ENCODE peak calls at places on chromosome 12, in ten cellular contexts. One of them, this sample, is unnamed.

GRCh38 chr12:6044082-6044481 is 80.4 kb downstream of the VWF start:
- DNase-seq in T-helper 2 cell: no peak
- DNase-seq in cardiac fibroblast: no peak
- DNase-seq in COR-L47: no peak
- DNase-seq in stimulated activated CD8-positive, alpha-beta memory T cell treated with anti-CD3 and anti-CD28 coated beads, Interleukin-7, amount 100 ng/mL, for 48 hours: no peak
- DNase-seq in ureter: no peak
- DNase-seq in WTC11: no peak
- DNase-seq in nephron progenitor cell: no peak
- DNase-seq in C1 segment of cervical spinal cord: no peak
- DNase-seq in lower lobe of right lung: no peak
- DNase-seq in this sample: no peak

GRCh38 chr12:96255077-96255476 is 60.9 kb downstream of the ELK3 start:
- DNase-seq in lower lobe of right lung: peak; percentile 69
- DNase-seq in ureter: no peak
- DNase-seq in C1 segment of cervical spinal cord: no peak
- DNase-seq in stimulated activated CD8-positive, alpha-beta memory T cell treated with anti-CD3 and anti-CD28 coated beads, Interleukin-7, amount 100 ng/mL, for 48 hours: no peak
- DNase-seq in nephron progenitor cell: no peak
- DNase-seq in COR-L47: no peak
- DNase-seq in cardiac fibroblast: peak; percentile 90
- DNase-seq in T-helper 2 cell: no peak
- DNase-seq in WTC11: no peak
- DNase-seq in this sample: no peak

GRCh38 chr12:114238808-114239207 is 167.1 kb downstream of the TBX5 start:
- DNase-seq in ureter: no peak
- DNase-seq in WTC11: no peak
- DNase-seq in stimulated activated CD8-positive, alpha-beta memory T cell treated with anti-CD3 and anti-CD28 coated beads, Interleukin-7, amount 100 ng/mL, for 48 hours: no peak
- DNase-seq in T-helper 2 cell: no peak
- DNase-seq in COR-L47: no peak
- DNase-seq in cardiac fibroblast: peak; percentile 93
- DNase-seq in C1 segment of cervical spinal cord: no peak
- DNase-seq in nephron progenitor cell: no peak
- DNase-seq in lower lobe of right lung: no peak
- DNase-seq in this sample: no peak

GRCh38 chr12:127162902-127163301 is 1104.1 kb upstream of the TMEM132C start:
- DNase-seq in stimulated activated CD8-positive, alpha-beta memory T cell treated with anti-CD3 and anti-CD28 coated beads, Interleukin-7, amount 100 ng/mL, for 48 hours: peak; percentile 41
- DNase-seq in WTC11: no peak
- DNase-seq in cardiac fibroblast: peak; percentile 29
- DNase-seq in nephron progenitor cell: no peak
- DNase-seq in C1 segment of cervical spinal cord: no peak
- DNase-seq in T-helper 2 cell: no peak
- DNase-seq in lower lobe of right lung: no peak
- DNase-seq in ureter: no peak
- DNase-seq in COR-L47: no peak
- DNase-seq in this sample: no peak

GRCh38 chr12:10688042-10688441 is 14.2 kb upstream of the STYK1 start:
- DNase-seq in nephron progenitor cell: no peak
- DNase-seq in COR-L47: no peak
- DNase-seq in ureter: no peak
- DNase-seq in WTC11: no peak
- DNase-seq in stimulated activated CD8-positive, alpha-beta memory T cell treated with anti-CD3 and anti-CD28 coated beads, Interleukin-7, amount 100 ng/mL, for 48 hours: no peak
- DNase-seq in lower lobe of right lung: no peak
- DNase-seq in T-helper 2 cell: no peak
- DNase-seq in C1 segment of cervical spinal cord: no peak
- DNase-seq in cardiac fibroblast: no peak
- DNase-seq in this sample: no peak

GRCh38 chr12:113474635-113475436 is 3.2 kb upstream of the LHX5 start:
- DNase-seq in T-helper 2 cell: no peak
- DNase-seq in cardiac fibroblast: no peak
- DNase-seq in C1 segment of cervical spinal cord: no peak
- DNase-seq in COR-L47: no peak
- DNase-seq in WTC11: no peak
- DNase-seq in lower lobe of right lung: no peak
- DNase-seq in ureter: no peak
- DNase-seq in nephron progenitor cell: no peak
- DNase-seq in stimulated activated CD8-positive, alpha-beta memory T cell treated with anti-CD3 and anti-CD28 coated beads, Interleukin-7, amount 100 ng/mL, for 48 hours: no peak
- DNase-seq in this sample: no peak

GRCh38 chr12:51972424-51972812 is 20.9 kb downstream of the ACVR1B start:
- DNase-seq in lower lobe of right lung: no peak
- DNase-seq in COR-L47: no peak
- DNase-seq in stimulated activated CD8-positive, alpha-beta memory T cell treated with anti-CD3 and anti-CD28 coated beads, Interleukin-7, amount 100 ng/mL, for 48 hours: no peak
- DNase-seq in WTC11: no peak
- DNase-seq in cardiac fibroblast: no peak
- DNase-seq in ureter: no peak
- DNase-seq in C1 segment of cervical spinal cord: no peak
- DNase-seq in nephron progenitor cell: no peak
- DNase-seq in T-helper 2 cell: no peak
- DNase-seq in this sample: no peak

GRCh38 chr12:99627459-99627858 is 20.1 kb upstream of the GARIN6 start:
- DNase-seq in COR-L47: no peak
- DNase-seq in C1 segment of cervical spinal cord: no peak
- DNase-seq in ureter: no peak
- DNase-seq in lower lobe of right lung: no peak
- DNase-seq in cardiac fibroblast: no peak
- DNase-seq in T-helper 2 cell: no peak
- DNase-seq in WTC11: no peak
- DNase-seq in stimulated activated CD8-positive, alpha-beta memory T cell treated with anti-CD3 and anti-CD28 coated beads, Interleukin-7, amount 100 ng/mL, for 48 hours: no peak
- DNase-seq in nephron progenitor cell: no peak
- DNase-seq in this sample: no peak

GRCh38 chr12:5031242-5031641 is 12.4 kb upstream of the KCNA5 start:
- DNase-seq in cardiac fibroblast: no peak
- DNase-seq in C1 segment of cervical spinal cord: no peak
- DNase-seq in lower lobe of right lung: no peak
- DNase-seq in T-helper 2 cell: no peak
- DNase-seq in ureter: no peak
- DNase-seq in WTC11: no peak
- DNase-seq in stimulated activated CD8-positive, alpha-beta memory T cell treated with anti-CD3 and anti-CD28 coated beads, Interleukin-7, amount 100 ng/mL, for 48 hours: no peak
- DNase-seq in nephron progenitor cell: no peak
- DNase-seq in COR-L47: no peak
- DNase-seq in this sample: no peak

GRCh38 chr12:11482955-11483354 is 87.6 kb upstream of the PRB2 start:
- DNase-seq in cardiac fibroblast: peak; percentile 3
- DNase-seq in lower lobe of right lung: no peak
- DNase-seq in nephron progenitor cell: no peak
- DNase-seq in WTC11: no peak
- DNase-seq in stimulated activated CD8-positive, alpha-beta memory T cell treated with anti-CD3 and anti-CD28 coated beads, Interleukin-7, amount 100 ng/mL, for 48 hours: no peak
- DNase-seq in COR-L47: no peak
- DNase-seq in ureter: no peak
- DNase-seq in C1 segment of cervical spinal cord: no peak
- DNase-seq in T-helper 2 cell: no peak
- DNase-seq in this sample: no peak

GRCh38 chr12:2959194-2959507 is at the start of gene TEAD4:
- DNase-seq in C1 segment of cervical spinal cord: no peak
- DNase-seq in COR-L47: peak; percentile 7
- DNase-seq in cardiac fibroblast: peak; percentile 85
- DNase-seq in lower lobe of right lung: peak; percentile 84
- DNase-seq in T-helper 2 cell: no peak
- DNase-seq in nephron progenitor cell: peak; percentile 90
- DNase-seq in ureter: no peak
- DNase-seq in stimulated activated CD8-positive, alpha-beta memory T cell treated with anti-CD3 and anti-CD28 coated beads, Interleukin-7, amount 100 ng/mL, for 48 hours: no peak
- DNase-seq in WTC11: peak; percentile 91
- DNase-seq in this sample: peak; percentile 87

GRCh38 chr12:49882248-49882850 is 21.4 kb downstream of the FAIM2 start:
- DNase-seq in stimulated activated CD8-positive, alpha-beta memory T cell treated with anti-CD3 and anti-CD28 coated beads, Interleukin-7, amount 100 ng/mL, for 48 hours: no peak
- DNase-seq in C1 segment of cervical spinal cord: no peak
- DNase-seq in cardiac fibroblast: no peak
- DNase-seq in ureter: no peak
- DNase-seq in nephron progenitor cell: no peak
- DNase-seq in T-helper 2 cell: no peak
- DNase-seq in COR-L47: peak; percentile 69
- DNase-seq in lower lobe of right lung: no peak
- DNase-seq in WTC11: no peak
- DNase-seq in this sample: no peak

GRCh38 chr12:4116251-4117111 is 157.1 kb upstream of the CCND2 start:
- DNase-seq in WTC11: no peak
- DNase-seq in cardiac fibroblast: peak; percentile 53
- DNase-seq in C1 segment of cervical spinal cord: no peak
- DNase-seq in T-helper 2 cell: no peak
- DNase-seq in lower lobe of right lung: no peak
- DNase-seq in nephron progenitor cell: no peak
- DNase-seq in ureter: no peak
- DNase-seq in COR-L47: no peak
- DNase-seq in stimulated activated CD8-positive, alpha-beta memory T cell treated with anti-CD3 and anti-CD28 coated beads, Interleukin-7, amount 100 ng/mL, for 48 hours: no peak
- DNase-seq in this sample: peak; percentile 85

GRCh38 chr12:59823535-59823934 is 227.7 kb downstream of the SLC16A7 start:
- DNase-seq in stimulated activated CD8-positive, alpha-beta memory T cell treated with anti-CD3 and anti-CD28 coated beads, Interleukin-7, amount 100 ng/mL, for 48 hours: no peak
- DNase-seq in C1 segment of cervical spinal cord: no peak
- DNase-seq in nephron progenitor cell: no peak
- DNase-seq in ureter: no peak
- DNase-seq in T-helper 2 cell: no peak
- DNase-seq in COR-L47: no peak
- DNase-seq in cardiac fibroblast: no peak
- DNase-seq in lower lobe of right lung: no peak
- DNase-seq in WTC11: no peak
- DNase-seq in this sample: no peak

GRCh38 chr12:103884316-103884715 is 43.3 kb upstream of the NT5DC3 start:
- DNase-seq in nephron progenitor cell: no peak
- DNase-seq in lower lobe of right lung: no peak
- DNase-seq in C1 segment of cervical spinal cord: no peak
- DNase-seq in cardiac fibroblast: peak; percentile 85
- DNase-seq in ureter: no peak
- DNase-seq in T-helper 2 cell: no peak
- DNase-seq in stimulated activated CD8-positive, alpha-beta memory T cell treated with anti-CD3 and anti-CD28 coated beads, Interleukin-7, amount 100 ng/mL, for 48 hours: no peak
- DNase-seq in WTC11: no peak
- DNase-seq in COR-L47: peak; percentile 38
- DNase-seq in this sample: peak; percentile 60

GRCh38 chr12:46260153-46260912 is 8.5 kb downstream of the SLC38A1 start:
- DNase-seq in WTC11: no peak
- DNase-seq in C1 segment of cervical spinal cord: no peak
- DNase-seq in COR-L47: no peak
- DNase-seq in ureter: no peak
- DNase-seq in stimulated activated CD8-positive, alpha-beta memory T cell treated with anti-CD3 and anti-CD28 coated beads, Interleukin-7, amount 100 ng/mL, for 48 hours: no peak
- DNase-seq in lower lobe of right lung: no peak
- DNase-seq in nephron progenitor cell: no peak
- DNase-seq in T-helper 2 cell: no peak
- DNase-seq in cardiac fibroblast: peak; percentile 74
- DNase-seq in this sample: peak; percentile 45

GRCh38 chr12:18895946-18896345 is 158.0 kb downstream of the CAPZA3 start:
- DNase-seq in nephron progenitor cell: peak; percentile 54
- DNase-seq in WTC11: peak; percentile 79
- DNase-seq in ureter: no peak
- DNase-seq in lower lobe of right lung: no peak
- DNase-seq in cardiac fibroblast: no peak
- DNase-seq in C1 segment of cervical spinal cord: no peak
- DNase-seq in T-helper 2 cell: no peak
- DNase-seq in stimulated activated CD8-positive, alpha-beta memory T cell treated with anti-CD3 and anti-CD28 coated beads, Interleukin-7, amount 100 ng/mL, for 48 hours: no peak
- DNase-seq in COR-L47: no peak
- DNase-seq in this sample: peak; percentile 86

GRCh38 chr12:121355818-121356217 is 3.6 kb upstream of the ANAPC5 start:
- DNase-seq in lower lobe of right lung: no peak
- DNase-seq in T-helper 2 cell: no peak
- DNase-seq in nephron progenitor cell: no peak
- DNase-seq in C1 segment of cervical spinal cord: no peak
- DNase-seq in stimulated activated CD8-positive, alpha-beta memory T cell treated with anti-CD3 and anti-CD28 coated beads, Interleukin-7, amount 100 ng/mL, for 48 hours: no peak
- DNase-seq in WTC11: no peak
- DNase-seq in cardiac fibroblast: no peak
- DNase-seq in COR-L47: no peak
- DNase-seq in ureter: no peak
- DNase-seq in this sample: no peak

GRCh38 chr12:75591628-75592027 is 80.2 kb upstream of the KRR1 start:
- DNase-seq in COR-L47: no peak
- DNase-seq in T-helper 2 cell: no peak
- DNase-seq in cardiac fibroblast: no peak
- DNase-seq in ureter: no peak
- DNase-seq in C1 segment of cervical spinal cord: no peak
- DNase-seq in stimulated activated CD8-positive, alpha-beta memory T cell treated with anti-CD3 and anti-CD28 coated beads, Interleukin-7, amount 100 ng/mL, for 48 hours: no peak
- DNase-seq in lower lobe of right lung: no peak
- DNase-seq in WTC11: no peak
- DNase-seq in nephron progenitor cell: no peak
- DNase-seq in this sample: peak; percentile 21

GRCh38 chr12:84362552-84362897 is 550.1 kb downstream of the SLC6A15 start:
- DNase-seq in WTC11: no peak
- DNase-seq in COR-L47: no peak
- DNase-seq in nephron progenitor cell: no peak
- DNase-seq in lower lobe of right lung: no peak
- DNase-seq in T-helper 2 cell: no peak
- DNase-seq in C1 segment of cervical spinal cord: no peak
- DNase-seq in stimulated activated CD8-positive, alpha-beta memory T cell treated with anti-CD3 and anti-CD28 coated beads, Interleukin-7, amount 100 ng/mL, for 48 hours: no peak
- DNase-seq in cardiac fibroblast: no peak
- DNase-seq in ureter: no peak
- DNase-seq in this sample: no peak